ENCODE peak calls at places on chromosomes 4 and X, in ten cellular contexts. M is effector memory CD8-positive, alpha-beta T cell; Q is cardiac muscle cell; T is RWPE1; J is AG10803; F is GM23248; P is HT1080; X is HFFc6; D is occipital lobe; H is NCI-H1092 treated with DMSO at 0.1 percent for 48 hours. W is an unnamed sample.

GRCh38 chr4:47315346-47315745 is 148.2 kb downstream of the COMMD8 start:
- DNase-seq in F (peak; percentile 22), T (peak; percentile 5), Q (peak; percentile 50), D (no peak), P (peak; percentile 70), X (peak; percentile 11), J (peak; percentile 4), H (no peak), M (no peak), W (no peak)

GRCh38 chr4:16222957-16223527 is 3.2 kb downstream of the TAPT1 start:
- DNase-seq in T (no peak), M (no peak), H (no peak), J (peak; percentile 25), X (no peak), D (no peak), Q (peak; percentile 24), F (no peak), P (no peak), W (no peak)

GRCh38 chr4:113673450-113673849 is 88.1 kb downstream of the CAMK2D start:
- DNase-seq in J (no peak), P (peak; percentile 59), D (no peak), T (peak; percentile 23), X (peak; percentile 54), F (peak; percentile 52), M (peak; percentile 5), H (no peak), Q (no peak), W (no peak)

GRCh38 chr4:186719925-186720694 is 3.5 kb downstream of the FAT1 start:
- DNase-seq in X (no peak), Q (peak; percentile 70), D (no peak), H (no peak), F (peak; percentile 46), J (peak; percentile 49), T (no peak), M (no peak), P (peak; percentile 51), W (no peak)

GRCh38 chr4:123649644-123650356 is 253.2 kb downstream of the SPRY1 start:
- DNase-seq in T (peak; percentile 64), P (no peak), F (peak; percentile 76), D (no peak), M (no peak), J (peak; percentile 74), X (peak; percentile 77), Q (peak; percentile 87), H (peak; percentile 95), W (no peak)

GRCh38 chr4:168655182-168655581 is 158.3 kb downstream of the PALLD start:
- DNase-seq in Q (no peak), J (no peak), P (no peak), F (no peak), X (no peak), H (no peak), D (no peak), M (no peak), T (no peak), W (no peak)

GRCh38 chrX:139881572-139881971 is 51.3 kb downstream of the ATP11C start:
- DNase-seq in J (peak; percentile 65), H (no peak), X (peak; percentile 62), T (peak; percentile 4), P (peak; percentile 37), F (peak; percentile 68), M (no peak), Q (peak; percentile 85), D (no peak), W (no peak)

GRCh38 chrX:136778020-136778419 is 2.7 kb downstream of the ARHGEF6 start:
- DNase-seq in Q (no peak), P (no peak), J (no peak), D (no peak), H (no peak), F (peak; percentile 11), M (no peak), X (no peak), T (no peak), W (no peak)

GRCh38 chr4:76445911-76446310 is 10.9 kb downstream of the SHROOM3 start:
- DNase-seq in H (no peak), M (no peak), Q (no peak), F (no peak), J (no peak), P (no peak), X (no peak), T (no peak), D (no peak), W (no peak)

GRCh38 chr4:85720736-85721135 is 245.8 kb downstream of the ARHGAP24 start:
- DNase-seq in H (no peak), M (no peak), X (peak; percentile 36), F (peak; percentile 62), Q (peak; percentile 62), J (peak; percentile 51), D (no peak), P (peak; percentile 74), T (peak; percentile 54), W (peak; percentile 6)

GRCh38 chr4:26574563-26574962 is 9.3 kb upstream of the TBC1D19 start:
- DNase-seq in J (no peak), F (no peak), M (no peak), P (no peak), D (no peak), T (no peak), X (no peak), Q (no peak), H (no peak), W (no peak)

GRCh38 chr4:113179996-113180395 is 130.5 kb downstream of the ANK2 start:
- DNase-seq in M (no peak), J (peak; percentile 26), T (no peak), X (peak; percentile 28), H (no peak), D (no peak), P (peak; percentile 38), Q (no peak), F (peak; percentile 80), W (no peak)

GRCh38 chr4:89707467-89707866 is 129.5 kb downstream of the SNCA start:
- DNase-seq in M (no peak), P (no peak), F (no peak), X (no peak), H (no peak), D (no peak), T (no peak), J (no peak), Q (no peak), W (no peak)

GRCh38 chrX:38275615-38276014 is 51.7 kb downstream of the RPGR start:
- DNase-seq in Q (peak; percentile 80), M (no peak), P (peak; percentile 88), J (peak; percentile 87), F (peak; percentile 90), D (no peak), H (no peak), X (peak; percentile 74), T (peak; percentile 36), W (peak; percentile 69)

GRCh38 chrX:69535661-69536060 is 31.5 kb downstream of the NALF2 start:
- DNase-seq in H (peak; percentile 93), P (no peak), F (no peak), Q (no peak), T (no peak), M (no peak), X (no peak), D (no peak), J (no peak), W (no peak)

GRCh38 chr4:138062929-138063328 is 179.2 kb downstream of the SLC7A11 start:
- DNase-seq in J (peak; percentile 49), M (no peak), H (no peak), Q (peak; percentile 60), D (no peak), T (peak; percentile 13), F (peak; percentile 67), X (peak; percentile 28), P (peak; percentile 62), W (peak; percentile 73)

GRCh38 chrX:2703991-2704369 is 12.9 kb downstream of the CD99 start:
- DNase-seq in H (no peak), J (peak; percentile 76), D (no peak), F (peak; percentile 73), X (no peak), M (no peak), T (no peak), P (no peak), Q (peak; percentile 62), W (no peak)

W was measured in osteoblast.